ENCODE peak calls at places on chromosomes 5 and 9, in eight cellular contexts. One of them, this sample, is unnamed.

GRCh38 chr5:164188733-164189148 is 683.3 kb downstream of the MAT2B start:
- DNase-seq in uterus: no peak
- DNase-seq in choroid plexus epithelial cell: no peak
- DNase-seq in sigmoid colon: no peak
- DNase-seq in fibroblast of mammary gland: no peak
- DNase-seq in ovary: no peak
- DNase-seq in mammary epithelial cell: no peak
- DNase-seq in cardiac muscle cell: peak
- DNase-seq in this sample: no peak

GRCh38 chr9:135508211-135508820 is 7.8 kb downstream of the MRPS2 start:
- DNase-seq in sigmoid colon: peak
- DNase-seq in ovary: peak
- DNase-seq in uterus: no peak
- DNase-seq in cardiac muscle cell: no peak
- DNase-seq in choroid plexus epithelial cell: no peak
- DNase-seq in fibroblast of mammary gland: no peak
- DNase-seq in mammary epithelial cell: no peak
- DNase-seq in this sample: no peak

GRCh38 chr5:139896718-139897117 is 101.1 kb downstream of the PSD2 start:
- DNase-seq in choroid plexus epithelial cell: no peak
- DNase-seq in sigmoid colon: peak
- DNase-seq in cardiac muscle cell: no peak
- DNase-seq in fibroblast of mammary gland: no peak
- DNase-seq in uterus: no peak
- DNase-seq in ovary: peak
- DNase-seq in mammary epithelial cell: no peak
- DNase-seq in this sample: no peak

GRCh38 chr9:122226142-122226757 is 2.5 kb downstream of the LHX6 start:
- DNase-seq in sigmoid colon: no peak
- DNase-seq in uterus: no peak
- DNase-seq in ovary: no peak
- DNase-seq in choroid plexus epithelial cell: no peak
- DNase-seq in cardiac muscle cell: peak
- DNase-seq in mammary epithelial cell: no peak
- DNase-seq in fibroblast of mammary gland: no peak
- DNase-seq in this sample: no peak

GRCh38 chr9:136090768-136091581 is 4.1 kb downstream of the NACC2 start:
- DNase-seq in mammary epithelial cell: no peak
- DNase-seq in ovary: no peak
- DNase-seq in cardiac muscle cell: no peak
- DNase-seq in choroid plexus epithelial cell: no peak
- DNase-seq in sigmoid colon: peak
- DNase-seq in fibroblast of mammary gland: no peak
- DNase-seq in uterus: peak
- DNase-seq in this sample: no peak

GRCh38 chr5:136028782-136029742 is at the start of gene TGFBI:
- DNase-seq in choroid plexus epithelial cell: peak
- DNase-seq in fibroblast of mammary gland: peak
- DNase-seq in cardiac muscle cell: peak
- DNase-seq in mammary epithelial cell: peak
- DNase-seq in sigmoid colon: peak
- DNase-seq in uterus: peak
- DNase-seq in ovary: peak
- DNase-seq in this sample: peak

GRCh38 chr5:100904259-100904822 is 1.3 kb upstream of the ST8SIA4 start:
- DNase-seq in ovary: no peak
- DNase-seq in mammary epithelial cell: no peak
- DNase-seq in sigmoid colon: peak
- DNase-seq in fibroblast of mammary gland: no peak
- DNase-seq in uterus: peak
- DNase-seq in cardiac muscle cell: peak
- DNase-seq in choroid plexus epithelial cell: no peak
- DNase-seq in this sample: no peak

GRCh38 chr9:34047864-34048729 is 590 bp downstream of the UBAP2 start:
- DNase-seq in sigmoid colon: peak
- DNase-seq in fibroblast of mammary gland: peak
- DNase-seq in uterus: peak
- DNase-seq in choroid plexus epithelial cell: peak
- DNase-seq in mammary epithelial cell: peak
- DNase-seq in cardiac muscle cell: peak
- DNase-seq in ovary: peak
- DNase-seq in this sample: no peak

GRCh38 chr5:163964650-163965049 is 459.2 kb downstream of the MAT2B start:
- DNase-seq in cardiac muscle cell: peak
- DNase-seq in choroid plexus epithelial cell: peak
- DNase-seq in fibroblast of mammary gland: no peak
- DNase-seq in mammary epithelial cell: no peak
- DNase-seq in uterus: no peak
- DNase-seq in ovary: no peak
- DNase-seq in sigmoid colon: no peak
- DNase-seq in this sample: peak

GRCh38 chr9:136095495-136096058 is 488 bp upstream of the NACC2 start:
- DNase-seq in fibroblast of mammary gland: peak
- DNase-seq in sigmoid colon: no peak
- DNase-seq in ovary: no peak
- DNase-seq in choroid plexus epithelial cell: peak
- DNase-seq in cardiac muscle cell: peak
- DNase-seq in uterus: no peak
- DNase-seq in mammary epithelial cell: peak
- DNase-seq in this sample: peak

GRCh38 chr9:16915126-16915831 is 44.8 kb upstream of the BNC2 start:
- DNase-seq in mammary epithelial cell: no peak
- DNase-seq in ovary: no peak
- DNase-seq in sigmoid colon: no peak
- DNase-seq in choroid plexus epithelial cell: no peak
- DNase-seq in uterus: no peak
- DNase-seq in fibroblast of mammary gland: peak
- DNase-seq in cardiac muscle cell: no peak
- DNase-seq in this sample: no peak

GRCh38 chr5:96835727-96836126 is 28.0 kb upstream of the ERAP1 start:
- DNase-seq in uterus: no peak
- DNase-seq in fibroblast of mammary gland: no peak
- DNase-seq in cardiac muscle cell: no peak
- DNase-seq in ovary: no peak
- DNase-seq in choroid plexus epithelial cell: no peak
- DNase-seq in mammary epithelial cell: no peak
- DNase-seq in sigmoid colon: no peak
- DNase-seq in this sample: no peak

GRCh38 chr5:139949710-139950109 is 93.4 kb downstream of the NRG2 start:
- DNase-seq in cardiac muscle cell: no peak
- DNase-seq in uterus: no peak
- DNase-seq in choroid plexus epithelial cell: peak
- DNase-seq in sigmoid colon: no peak
- DNase-seq in ovary: no peak
- DNase-seq in mammary epithelial cell: no peak
- DNase-seq in fibroblast of mammary gland: no peak
- DNase-seq in this sample: no peak

GRCh38 chr9:94900222-94901018 is 173.9 kb downstream of the AOPEP start:
- DNase-seq in cardiac muscle cell: no peak
- DNase-seq in uterus: peak
- DNase-seq in mammary epithelial cell: peak
- DNase-seq in choroid plexus epithelial cell: peak
- DNase-seq in sigmoid colon: no peak
- DNase-seq in fibroblast of mammary gland: peak
- DNase-seq in ovary: peak
- DNase-seq in this sample: peak

GRCh38 chr5:75668988-75669760 is 48.1 kb downstream of the POC5 start:
- DNase-seq in choroid plexus epithelial cell: peak
- DNase-seq in ovary: peak
- DNase-seq in mammary epithelial cell: peak
- DNase-seq in uterus: peak
- DNase-seq in fibroblast of mammary gland: no peak
- DNase-seq in cardiac muscle cell: no peak
- DNase-seq in sigmoid colon: no peak
- DNase-seq in this sample: peak

GRCh38 chr5:150778517-150779396 is at the start of gene SMIM3:
- DNase-seq in sigmoid colon: peak
- DNase-seq in uterus: peak
- DNase-seq in mammary epithelial cell: peak
- DNase-seq in ovary: peak
- DNase-seq in choroid plexus epithelial cell: peak
- DNase-seq in cardiac muscle cell: peak
- DNase-seq in fibroblast of mammary gland: peak
- DNase-seq in this sample: peak

GRCh38 chr9:132589148-132590036 is 7.0 kb downstream of the BARHL1 start:
- DNase-seq in cardiac muscle cell: no peak
- DNase-seq in uterus: no peak
- DNase-seq in sigmoid colon: no peak
- DNase-seq in mammary epithelial cell: no peak
- DNase-seq in choroid plexus epithelial cell: no peak
- DNase-seq in ovary: no peak
- DNase-seq in fibroblast of mammary gland: no peak
- DNase-seq in this sample: no peak

DNA sequence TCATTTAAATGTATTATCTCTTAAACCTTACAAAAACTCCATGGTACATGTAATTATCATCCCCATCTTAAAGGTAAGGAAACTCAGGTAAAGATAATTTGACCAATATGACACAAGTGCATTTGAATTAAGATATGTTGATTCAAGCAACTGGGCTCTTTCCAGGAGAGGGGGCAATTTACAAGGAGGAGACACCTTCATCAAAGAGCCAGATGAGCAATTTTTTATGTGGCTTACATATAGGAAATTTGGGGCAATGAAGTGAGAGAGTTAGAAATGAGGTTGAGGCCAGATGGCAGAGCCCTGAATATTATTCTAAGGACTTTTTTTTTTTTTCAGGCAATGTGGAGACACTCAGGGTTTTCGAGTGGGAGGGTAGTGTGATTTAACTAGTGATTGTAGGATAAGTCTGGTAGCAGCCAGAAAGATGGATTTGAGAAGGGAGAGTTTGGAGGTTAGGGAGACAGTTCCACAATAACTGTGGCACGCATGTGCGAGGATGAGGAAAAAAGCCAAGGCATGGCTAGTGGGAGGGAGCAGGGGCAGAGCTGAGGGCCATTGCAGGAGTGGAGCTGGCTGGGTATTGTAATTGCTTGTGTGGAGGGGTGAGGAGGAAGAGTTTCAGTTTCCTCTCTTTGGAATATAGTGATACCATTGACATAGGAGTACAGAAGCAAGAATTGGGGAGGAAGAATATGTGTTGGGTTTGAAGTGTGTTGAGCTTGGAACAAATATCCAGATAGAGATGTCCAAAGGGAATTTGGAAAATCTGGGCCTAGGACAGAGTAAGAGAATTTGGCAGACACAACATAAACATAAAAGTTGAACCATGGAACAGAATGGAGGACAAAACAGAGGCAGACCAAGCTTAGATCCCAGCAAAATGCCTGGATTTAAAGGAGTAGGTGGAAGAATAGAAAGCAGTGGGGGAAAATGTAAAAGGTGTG is 72.0 kb downstream of the ACTBL2 start:
- DNase-seq in uterus: no peak
- DNase-seq in ovary: no peak
- DNase-seq in fibroblast of mammary gland: no peak
- DNase-seq in cardiac muscle cell: no peak
- DNase-seq in sigmoid colon: no peak
- DNase-seq in mammary epithelial cell: no peak
- DNase-seq in choroid plexus epithelial cell: no peak
- DNase-seq in this sample: no peak
- TF ChIP-seq CTCF in uterus: no peak
- TF ChIP-seq CTCF in ovary: no peak
- TF ChIP-seq CTCF in fibroblast of mammary gland: no peak
- TF ChIP-seq CTCF in cardiac muscle cell: no peak
- TF ChIP-seq CTCF in sigmoid colon: no peak
- TF ChIP-seq CTCF in mammary epithelial cell: no peak
- TF ChIP-seq CTCF in choroid plexus epithelial cell: no peak
- TF ChIP-seq CTCF in this sample: no peak

GRCh38 chr5:157732130-157732783 is 1.0 kb downstream of the THG1L start:
- DNase-seq in fibroblast of mammary gland: no peak
- DNase-seq in sigmoid colon: no peak
- DNase-seq in ovary: no peak
- DNase-seq in choroid plexus epithelial cell: no peak
- DNase-seq in cardiac muscle cell: no peak
- DNase-seq in mammary epithelial cell: no peak
- DNase-seq in uterus: no peak
- DNase-seq in this sample: no peak
- H3K4me3 ChIP-seq in fibroblast of mammary gland: peak
- H3K4me3 ChIP-seq in sigmoid colon: peak
- H3K4me3 ChIP-seq in ovary: peak
- H3K4me3 ChIP-seq in choroid plexus epithelial cell: peak
- H3K4me3 ChIP-seq in cardiac muscle cell: no peak
- H3K4me3 ChIP-seq in mammary epithelial cell: peak
- H3K4me3 ChIP-seq in uterus: no peak
- H3K4me3 ChIP-seq in this sample: peak

GRCh38 chr5:149002761-149003689 is 59.8 kb downstream of the SH3TC2 start:
- DNase-seq in ovary: no peak
- DNase-seq in mammary epithelial cell: peak
- DNase-seq in sigmoid colon: no peak
- DNase-seq in fibroblast of mammary gland: peak
- DNase-seq in choroid plexus epithelial cell: peak
- DNase-seq in uterus: no peak
- DNase-seq in cardiac muscle cell: peak
- DNase-seq in this sample: peak
- TF ChIP-seq CTCF in ovary: no peak
- TF ChIP-seq CTCF in mammary epithelial cell: peak
- TF ChIP-seq CTCF in sigmoid colon: no peak
- TF ChIP-seq CTCF in fibroblast of mammary gland: peak
- TF ChIP-seq CTCF in choroid plexus epithelial cell: no peak
- TF ChIP-seq CTCF in uterus: no peak
- TF ChIP-seq CTCF in cardiac muscle cell: no peak
- TF ChIP-seq CTCF in this sample: peak

GRCh38 chr9:126612813-126613641 is 701 bp upstream of the LMX1B start:
- DNase-seq in ovary: no peak
- DNase-seq in cardiac muscle cell: no peak
- DNase-seq in fibroblast of mammary gland: no peak
- DNase-seq in sigmoid colon: peak
- DNase-seq in choroid plexus epithelial cell: no peak
- DNase-seq in uterus: no peak
- DNase-seq in mammary epithelial cell: peak
- DNase-seq in this sample: no peak

GRCh38 chr9:126614088-126614454 is 343 bp downstream of the LMX1B start:
- DNase-seq in cardiac muscle cell: no peak
- DNase-seq in ovary: no peak
- DNase-seq in uterus: no peak
- DNase-seq in choroid plexus epithelial cell: no peak
- DNase-seq in mammary epithelial cell: no peak
- DNase-seq in fibroblast of mammary gland: no peak
- DNase-seq in sigmoid colon: peak
- DNase-seq in this sample: no peak

GRCh38 chr9:126614455-126615248 is 924 bp downstream of the LMX1B start:
- DNase-seq in cardiac muscle cell: no peak
- DNase-seq in ovary: no peak
- DNase-seq in sigmoid colon: peak
- DNase-seq in uterus: no peak
- DNase-seq in choroid plexus epithelial cell: no peak
- DNase-seq in mammary epithelial cell: peak
- DNase-seq in fibroblast of mammary gland: no peak
- DNase-seq in this sample: no peak

GRCh38 chr9:126612329-126612812 is 1.4 kb upstream of the LMX1B start:
- DNase-seq in sigmoid colon: peak
- DNase-seq in mammary epithelial cell: no peak
- DNase-seq in ovary: no peak
- DNase-seq in cardiac muscle cell: no peak
- DNase-seq in choroid plexus epithelial cell: no peak
- DNase-seq in fibroblast of mammary gland: no peak
- DNase-seq in uterus: no peak
- DNase-seq in this sample: no peak

DNA sequence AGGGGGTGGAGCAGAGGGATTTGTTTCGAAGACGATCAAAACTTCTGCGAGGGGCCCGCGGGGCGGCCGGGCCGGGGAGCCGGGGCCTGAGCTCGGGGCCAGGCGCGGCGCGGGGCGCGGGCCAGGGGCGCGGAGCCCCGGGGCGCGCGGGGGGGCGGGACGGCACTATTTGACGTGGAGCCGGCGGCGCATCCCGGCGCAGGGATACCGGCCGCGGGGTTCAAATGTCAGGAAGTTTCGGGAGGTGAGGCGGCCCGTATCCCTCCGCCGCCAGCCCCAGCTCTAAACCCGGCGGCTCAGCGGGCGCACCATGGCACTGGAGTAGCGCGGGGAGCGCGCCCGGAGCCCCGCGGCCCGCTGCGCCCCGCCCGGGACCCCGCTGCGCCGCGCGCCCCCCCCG is at the start of gene LMX1B:
- DNase-seq in uterus: no peak
- DNase-seq in cardiac muscle cell: peak
- DNase-seq in mammary epithelial cell: peak
- DNase-seq in ovary: no peak
- DNase-seq in choroid plexus epithelial cell: peak
- DNase-seq in fibroblast of mammary gland: peak
- DNase-seq in sigmoid colon: no peak
- DNase-seq in this sample: peak
- H3K4me3 ChIP-seq in uterus: no peak
- H3K4me3 ChIP-seq in cardiac muscle cell: peak
- H3K4me3 ChIP-seq in mammary epithelial cell: peak
- H3K4me3 ChIP-seq in ovary: no peak
- H3K4me3 ChIP-seq in choroid plexus epithelial cell: no peak
- H3K4me3 ChIP-seq in fibroblast of mammary gland: no peak
- H3K4me3 ChIP-seq in sigmoid colon: peak
- H3K4me3 ChIP-seq in this sample: no peak